ENCODE peak calls at places on chromosomes 12 and 14, in four cellular contexts. One of them, this sample, is unnamed.

GRCh38 chr12:3107071-3107583 is 29.9 kb downstream of the TSPAN9 start:
- DNase-seq in GM12878: no peak
- DNase-seq in HepG2: no peak
- DNase-seq in K562: no peak
- DNase-seq in this sample: peak; percentile 65

GRCh38 chr12:25997401-25997973 is 39.0 kb downstream of the RASSF8 start:
- DNase-seq in GM12878: no peak
- DNase-seq in HepG2: no peak
- DNase-seq in K562: no peak
- DNase-seq in this sample: no peak

GRCh38 chr12:83027021-83027723 is 340.5 kb downstream of the TMTC2 start:
- DNase-seq in HepG2: no peak
- DNase-seq in GM12878: no peak
- DNase-seq in K562: no peak
- DNase-seq in this sample: no peak

GRCh38 chr12:52173526-52173925 is 18.3 kb downstream of the KRT80 start:
- DNase-seq in K562: no peak
- DNase-seq in HepG2: no peak
- DNase-seq in GM12878: no peak
- DNase-seq in this sample: no peak

GRCh38 chr12:70535896-70536374 is 101.3 kb downstream of the PTPRB start:
- DNase-seq in HepG2: peak; percentile 31
- DNase-seq in K562: no peak
- DNase-seq in GM12878: no peak
- DNase-seq in this sample: no peak

GRCh38 chr12:57452181-57452936 is 2.7 kb upstream of the INHBE start:
- DNase-seq in GM12878: no peak
- DNase-seq in HepG2: no peak
- DNase-seq in K562: peak; percentile 78
- DNase-seq in this sample: no peak

GRCh38 chr12:96314723-96315122 is 85.5 kb downstream of the CDK17 start:
- DNase-seq in K562: peak; percentile 30
- DNase-seq in GM12878: no peak
- DNase-seq in HepG2: no peak
- DNase-seq in this sample: no peak

GRCh38 chr12:92756905-92757598 is 54.3 kb downstream of the PLEKHG7 start:
- DNase-seq in GM12878: no peak
- DNase-seq in HepG2: no peak
- DNase-seq in K562: no peak
- DNase-seq in this sample: no peak

GRCh38 chr12:52148541-52149181 is 43.2 kb downstream of the KRT80 start:
- DNase-seq in K562: no peak
- DNase-seq in HepG2: no peak
- DNase-seq in GM12878: no peak
- DNase-seq in this sample: no peak

DNA sequence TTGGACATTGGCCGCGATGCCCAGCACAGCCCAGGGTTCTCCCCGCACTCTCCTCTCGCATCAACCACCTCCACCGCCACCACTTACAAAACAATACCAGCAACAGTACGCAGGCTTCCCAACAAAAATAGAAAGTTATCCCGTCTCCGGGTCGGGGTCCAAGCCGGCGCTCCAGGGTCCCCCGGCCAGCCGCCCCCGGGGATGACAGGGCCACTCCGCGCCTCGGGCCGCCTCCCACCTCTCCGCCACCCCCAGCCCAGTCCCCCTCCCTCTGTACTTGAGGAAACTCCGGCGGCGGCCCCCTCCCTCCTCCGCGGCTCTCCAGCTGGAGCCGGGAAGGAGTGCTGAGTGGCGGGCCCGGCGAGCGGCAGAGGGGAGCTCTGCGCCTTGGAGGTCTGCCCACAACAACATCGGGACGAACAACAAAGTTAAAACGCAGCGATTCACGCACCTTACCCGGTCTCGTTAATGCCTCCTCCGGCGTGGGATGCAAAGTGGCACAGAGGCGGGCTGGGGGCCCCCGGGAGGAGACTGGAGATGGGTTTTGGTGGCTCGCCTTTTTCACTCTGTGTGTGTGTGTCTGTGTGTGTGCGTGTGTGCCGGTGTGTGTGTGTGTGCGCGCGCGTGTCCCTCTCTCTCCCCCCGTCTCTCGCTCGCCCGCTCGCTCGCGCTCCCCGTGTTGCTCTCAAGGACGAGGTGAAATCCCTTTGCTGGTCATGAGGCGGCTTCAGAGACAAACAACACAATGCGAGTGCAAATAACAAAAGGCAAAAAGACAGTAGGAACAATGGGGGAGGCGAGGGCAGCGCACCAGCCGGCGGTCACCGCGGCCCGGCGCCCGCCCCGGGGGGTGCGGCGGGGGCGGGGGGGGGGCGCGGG is 386.8 kb downstream of the BCAT1 start:
- DNase-seq in HepG2: no peak
- DNase-seq in K562: no peak
- DNase-seq in GM12878: no peak
- DNase-seq in this sample: peak; percentile 75
- TF ChIP-seq FOXM1 in HepG2: no peak
- TF ChIP-seq FOXM1 in K562: no peak
- TF ChIP-seq FOXM1 in GM12878: no peak
- TF ChIP-seq FOXM1 in this sample: no peak

GRCh38 chr12:53844989-53845836 is 93.4 kb upstream of the HOXC13 start:
- DNase-seq in GM12878: no peak
- DNase-seq in K562: no peak
- DNase-seq in HepG2: no peak
- DNase-seq in this sample: no peak
- TF ChIP-seq TAF1 in GM12878: no peak
- TF ChIP-seq TAF1 in K562: no peak
- TF ChIP-seq TAF1 in HepG2: no peak
- TF ChIP-seq TAF1 in this sample: no peak

DNA sequence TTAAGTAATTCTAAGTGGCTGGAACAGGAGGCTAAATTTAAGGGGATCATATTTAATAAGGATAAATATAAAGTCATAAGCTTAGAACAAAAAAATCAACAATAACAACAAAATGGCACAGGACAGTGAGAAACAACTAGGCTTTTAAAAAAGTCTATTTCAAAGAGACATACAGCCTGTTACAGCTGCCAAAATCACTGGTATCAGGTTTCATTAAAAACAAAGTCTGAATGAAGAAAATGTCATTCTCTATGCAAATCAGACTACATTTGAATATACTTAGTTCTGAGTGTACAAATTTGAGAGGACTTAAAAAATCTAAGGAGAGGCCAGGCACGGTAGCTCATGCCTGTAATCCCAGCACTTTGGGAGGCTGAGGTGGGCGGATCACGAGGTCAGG is 44.0 kb downstream of the TFCP2 start:
- DNase-seq in HepG2: no peak
- DNase-seq in GM12878: no peak
- DNase-seq in K562: no peak
- DNase-seq in this sample: no peak
- TF ChIP-seq FOXM1 in HepG2: no peak
- TF ChIP-seq FOXM1 in GM12878: no peak
- TF ChIP-seq FOXM1 in K562: no peak
- TF ChIP-seq FOXM1 in this sample: no peak

DNA sequence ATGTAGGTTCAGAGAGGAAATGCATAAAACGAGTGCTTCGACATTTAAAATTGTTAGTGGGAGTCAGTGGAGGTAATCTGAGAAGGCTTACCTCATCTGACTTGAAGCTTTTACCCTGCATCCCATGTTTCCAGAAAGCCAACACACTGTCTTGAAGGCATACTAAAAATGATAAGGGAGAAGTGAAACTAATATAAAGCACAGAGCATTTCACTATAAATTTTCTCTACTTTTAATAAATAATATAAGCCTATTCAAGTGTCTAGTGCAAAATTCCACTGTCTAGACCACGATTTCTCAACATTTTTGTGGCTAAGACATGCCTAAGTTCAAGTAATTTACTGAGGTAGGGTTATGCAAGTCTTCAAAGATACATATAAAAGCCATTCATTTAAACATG is 29.1 kb upstream of the CDKL1 start:
- DNase-seq in GM12878: no peak
- DNase-seq in HepG2: no peak
- DNase-seq in K562: no peak
- DNase-seq in this sample: no peak
- TF ChIP-seq TAF1 in GM12878: no peak
- TF ChIP-seq TAF1 in HepG2: no peak
- TF ChIP-seq TAF1 in K562: no peak
- TF ChIP-seq TAF1 in this sample: no peak

GRCh38 chr12:14950982-14951746 is 10.2 kb downstream of the ARHGDIB start:
- DNase-seq in K562: no peak
- DNase-seq in GM12878: no peak
- DNase-seq in HepG2: peak; percentile 56
- DNase-seq in this sample: no peak

GRCh38 chr12:14949631-14950030 is 11.3 kb upstream of the ERP27 start:
- DNase-seq in HepG2: no peak
- DNase-seq in K562: no peak
- DNase-seq in GM12878: no peak
- DNase-seq in this sample: no peak

GRCh38 chr12:14950421-14950820 is 11.0 kb downstream of the ARHGDIB start:
- DNase-seq in GM12878: no peak
- DNase-seq in K562: no peak
- DNase-seq in HepG2: no peak
- DNase-seq in this sample: no peak

GRCh38 chr12:14946856-14947255 is 8.5 kb upstream of the ERP27 start:
- DNase-seq in GM12878: no peak
- DNase-seq in HepG2: no peak
- DNase-seq in K562: no peak
- DNase-seq in this sample: no peak

GRCh38 chr12:14948672-14949071 is 10.3 kb upstream of the ERP27 start:
- DNase-seq in GM12878: peak; percentile 90
- DNase-seq in HepG2: no peak
- DNase-seq in K562: peak; percentile 16
- DNase-seq in this sample: no peak
- TF ChIP-seq FOXM1 in GM12878: peak; percentile 47
- TF ChIP-seq FOXM1 in HepG2: no peak
- TF ChIP-seq FOXM1 in K562: no peak
- TF ChIP-seq FOXM1 in this sample: no peak

DNA sequence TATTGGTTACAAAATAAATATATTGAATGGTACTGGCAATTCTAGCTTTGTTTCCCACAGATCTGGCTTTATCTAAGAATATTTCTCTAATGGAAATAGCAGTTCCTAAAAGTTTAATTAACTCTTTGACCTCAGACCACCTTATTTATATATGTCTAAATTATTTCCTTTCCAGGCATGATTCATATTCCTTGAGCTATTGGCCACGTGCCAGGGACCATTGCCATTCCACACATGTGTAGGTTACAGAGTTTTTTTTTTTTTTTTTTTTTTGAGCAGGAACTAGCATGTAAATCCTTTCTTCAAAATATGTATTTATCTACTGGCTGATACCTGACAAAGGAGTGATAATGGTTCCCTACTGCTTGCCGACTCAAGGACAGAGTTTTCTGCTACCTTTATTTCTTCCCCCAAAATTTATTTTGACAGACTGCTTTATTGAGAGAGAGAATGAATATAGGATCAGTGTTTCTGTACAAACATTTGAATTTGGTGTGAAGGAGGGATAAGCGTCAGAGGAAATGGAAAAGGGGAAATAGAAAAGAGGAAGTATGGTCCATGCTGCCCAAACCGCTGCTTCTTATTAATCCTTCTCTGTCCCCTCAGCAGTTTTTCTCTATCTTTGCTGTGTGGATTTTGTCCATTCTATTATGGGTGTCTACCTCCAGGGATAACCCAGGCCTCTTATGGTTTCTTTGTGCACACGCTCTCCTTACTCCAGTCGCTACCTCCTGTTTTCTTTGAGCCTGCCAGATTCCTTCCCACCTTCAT is 36.4 kb downstream of the PDE3A start:
- DNase-seq in HepG2: no peak
- DNase-seq in K562: no peak
- DNase-seq in GM12878: no peak
- DNase-seq in this sample: peak; percentile 6
- TF ChIP-seq TAF1 in HepG2: no peak
- TF ChIP-seq TAF1 in K562: no peak
- TF ChIP-seq TAF1 in GM12878: no peak
- TF ChIP-seq TAF1 in this sample: no peak

DNA sequence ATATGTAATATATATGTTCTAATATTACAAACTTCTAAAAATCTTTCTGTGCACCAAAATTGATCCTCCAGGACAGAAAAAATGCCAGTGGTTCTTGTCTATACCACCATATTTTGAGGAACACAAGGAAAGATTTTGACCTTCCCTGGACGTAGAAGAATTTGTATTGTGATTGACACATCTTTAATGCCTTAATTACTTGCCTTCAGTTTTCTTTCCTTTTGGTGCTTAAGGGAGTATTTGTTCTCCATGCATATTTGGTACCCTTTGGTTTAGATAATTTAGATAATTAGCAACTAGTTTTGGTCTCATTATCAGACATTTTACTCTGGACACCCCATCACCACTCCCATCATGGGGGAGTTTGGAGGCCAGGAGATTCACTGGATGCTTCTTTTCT is 27.6 kb downstream of the TRAF3 start:
- DNase-seq in HepG2: no peak
- DNase-seq in GM12878: no peak
- DNase-seq in K562: no peak
- DNase-seq in this sample: no peak
- TF ChIP-seq FOXM1 in HepG2: no peak
- TF ChIP-seq FOXM1 in GM12878: no peak
- TF ChIP-seq FOXM1 in K562: no peak
- TF ChIP-seq FOXM1 in this sample: no peak

GRCh38 chr12:58764100-58764953 is 156.0 kb downstream of the LRIG3 start:
- DNase-seq in K562: no peak
- DNase-seq in HepG2: peak; percentile 15
- DNase-seq in GM12878: no peak
- DNase-seq in this sample: no peak
- TF ChIP-seq TAF1 in K562: no peak
- TF ChIP-seq TAF1 in HepG2: no peak
- TF ChIP-seq TAF1 in GM12878: no peak
- TF ChIP-seq TAF1 in this sample: no peak

DNA sequence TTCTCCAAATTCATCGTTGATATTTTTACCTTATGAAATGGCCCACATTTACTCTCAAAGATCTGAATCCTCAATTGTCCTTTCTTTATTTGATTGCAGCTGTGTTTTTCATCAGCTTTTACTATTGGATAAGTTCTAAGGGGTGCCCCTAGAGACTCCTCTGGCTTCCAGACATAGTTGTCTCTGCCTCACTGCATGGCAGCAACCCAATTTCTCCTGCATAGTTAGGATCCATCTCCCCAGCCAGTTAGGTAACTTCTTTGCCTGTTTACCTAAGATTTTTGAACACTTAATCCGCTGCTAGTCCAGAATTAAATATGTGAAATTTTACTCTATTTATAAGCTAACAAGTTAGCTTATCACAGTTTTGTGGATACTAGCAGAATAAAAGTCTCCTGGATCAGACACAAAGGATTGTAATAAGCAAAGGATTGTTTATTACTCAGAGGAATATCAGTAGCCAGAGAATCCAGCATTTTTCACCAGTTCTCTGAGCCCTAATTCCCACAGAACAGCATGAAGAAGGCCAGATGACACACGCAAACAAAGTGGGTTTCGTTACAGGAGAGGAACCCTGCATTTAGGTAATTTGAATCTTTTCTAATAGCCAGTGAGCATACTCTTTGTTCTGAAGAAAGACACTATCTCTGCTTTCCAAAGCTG is 101.1 kb downstream of the BBS10 start:
- DNase-seq in K562: no peak
- DNase-seq in GM12878: no peak
- DNase-seq in HepG2: no peak
- DNase-seq in this sample: no peak
- TF ChIP-seq FOXM1 in K562: no peak
- TF ChIP-seq FOXM1 in GM12878: no peak
- TF ChIP-seq FOXM1 in HepG2: no peak
- TF ChIP-seq FOXM1 in this sample: no peak